ENCODE peak calls at places on chromosomes 11 and 22, in six cellular contexts. Q is lower lobe of right lung, A is IMR-90, D is thoracic aorta, Z is kidney, V is adrenal gland. Y is an unnamed sample. For H3K4me1, the result is how much of the 10 kb centered on the place peaks cover.

GRCh38 chr22:35638408-35638807 is 9.8 kb upstream of the APOL6 start:
- DNase-seq in Q (peak), A (peak), D (peak), Z (peak), V (peak), Y (peak)

GRCh38 chr11:36492724-36493304 is 17.3 kb downstream of the TRAF6 start:
- DNase-seq in Q (no peak), A (peak), D (no peak), Z (no peak), V (no peak), Y (no peak)

GRCh38 chr11:9717719-9718118 is 53.8 kb downstream of the SWAP70 start:
- DNase-seq in Q (no peak), A (no peak), D (no peak), Z (no peak), V (no peak), Y (no peak)

GRCh38 chr11:102010776-102011500 is 36.3 kb upstream of the CFAP300 start:
- DNase-seq in Q (peak), A (peak), D (peak), Z (peak), V (peak), Y (peak)

GRCh38 chr11:13052130-13052541 is 43.0 kb downstream of the RASSF10 start:
- DNase-seq in Q (no peak), A (no peak), D (no peak), Z (no peak), V (no peak), Y (peak)

GRCh38 chr11:46513934-46514342 is 79.9 kb downstream of the AMBRA1 start:
- DNase-seq in Q (no peak), A (peak), D (no peak), Z (peak), V (peak), Y (peak)

GRCh38 chr22:36480941-36481392 is 473 bp downstream of the TXN2 start:
- DNase-seq in Q (no peak), A (no peak), D (no peak), Z (no peak), V (no peak), Y (no peak)

GRCh38 chr11:57779275-57779674 is 17.7 kb downstream of the CTNND1 start:
- DNase-seq in Q (no peak), A (peak), D (no peak), Z (no peak), V (no peak), Y (no peak)

GRCh38 chr22:42720263-42721044 is at the start of gene A4GALT:
- DNase-seq in Q (no peak), A (no peak), D (no peak), Z (no peak), V (no peak), Y (no peak)

GRCh38 chr11:16792426-16792825 is 54.0 kb downstream of the C11orf58 start:
- DNase-seq in Q (no peak), A (no peak), D (no peak), Z (no peak), V (no peak), Y (no peak)

GRCh38 chr22:43540570-43540969 is 128.8 kb downstream of the MPPED1 start:
- DNase-seq in Q (no peak), A (no peak), D (no peak), Z (no peak), V (no peak), Y (no peak)

GRCh38 chr22:37472418-37473006 is 13.7 kb downstream of the MFNG start:
- DNase-seq in Q (no peak), A (peak), D (no peak), Z (peak), V (peak), Y (peak)

DNA sequence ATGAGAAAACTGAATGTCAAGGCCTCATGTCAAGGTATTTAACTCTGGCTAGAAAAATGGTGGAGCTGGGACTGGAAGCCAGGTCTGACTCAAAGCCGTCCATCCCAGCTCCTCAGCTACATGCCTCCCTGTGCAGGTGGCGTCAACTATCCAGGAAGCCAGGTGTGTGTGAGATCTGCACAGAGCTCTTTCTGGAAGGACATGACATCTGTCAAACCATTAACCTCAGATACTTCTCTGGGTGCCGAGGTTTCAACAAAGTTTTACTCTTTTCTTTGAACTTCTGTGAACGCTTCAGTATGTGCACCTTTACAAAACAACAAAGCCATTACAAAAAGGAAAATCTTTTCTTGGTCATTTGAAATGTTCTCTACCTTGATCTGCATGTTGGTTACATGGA is 7.0 kb upstream of the CASTOR1 start:
- DNase-seq in Q (no peak), A (no peak), D (no peak), Z (no peak), V (no peak), Y (no peak)
- TF ChIP-seq CTCF in Q (no peak), A (no peak), D (no peak), Z (no peak), V (no peak), Y (no peak)

DNA sequence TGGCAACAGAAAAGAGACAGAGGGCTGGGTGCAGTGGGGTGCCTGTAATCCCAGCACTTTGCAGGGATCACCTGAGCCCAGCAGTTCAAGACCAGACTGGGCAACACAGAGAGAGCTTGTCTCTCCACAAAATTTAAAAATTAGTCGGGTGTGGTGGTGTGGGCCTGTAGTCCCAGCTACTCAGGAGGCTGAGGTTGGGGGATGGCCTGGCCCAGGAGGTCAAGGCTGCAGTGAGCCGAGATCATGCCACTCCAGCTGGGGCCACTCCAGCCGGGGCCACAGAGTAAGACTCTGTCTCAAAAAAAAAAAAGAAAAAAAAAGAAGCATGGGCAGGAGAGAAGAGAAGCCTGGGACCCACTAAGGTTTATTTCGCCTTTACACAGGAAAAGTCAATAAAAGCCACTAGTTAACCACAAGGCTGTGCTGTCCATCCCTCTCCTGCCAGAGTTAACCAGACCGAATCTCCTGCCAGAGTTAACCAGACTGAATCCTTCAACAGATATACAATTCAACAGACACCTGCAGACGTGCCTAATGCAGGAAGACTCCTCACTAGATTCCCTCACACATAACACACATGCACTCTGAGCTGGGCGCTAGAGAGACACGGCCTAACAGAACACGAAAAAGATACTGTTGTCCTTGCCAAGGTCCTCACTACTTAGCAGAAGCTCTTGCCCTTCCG is 29.8 kb downstream of the MICAL3 start:
- DNase-seq in Q (no peak), A (no peak), D (no peak), Z (no peak), V (no peak), Y (no peak)
- H3K4me1 ChIP-seq in Q (under half), A (under half), D (under half), Z (under half), V (under half), Y (under half)

DNA sequence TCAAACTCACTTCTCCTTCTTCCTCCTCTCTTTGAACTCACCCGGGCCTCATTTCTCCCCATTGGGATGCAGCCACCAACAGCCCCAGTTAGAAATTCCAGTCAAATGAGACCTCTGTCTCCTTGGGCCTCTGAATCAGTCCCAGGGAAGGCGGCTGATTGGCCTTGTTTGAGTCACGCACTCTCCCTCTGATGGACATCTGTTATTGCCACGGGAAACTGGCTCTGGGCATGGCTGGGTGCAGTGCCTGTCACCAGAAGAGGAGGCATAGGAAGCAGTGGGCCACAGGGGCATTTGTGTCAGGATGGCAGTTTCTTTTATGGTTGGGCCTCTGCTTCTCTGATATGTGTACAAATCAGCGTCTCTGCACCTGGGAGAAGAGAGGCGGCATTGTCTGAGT is 9.6 kb upstream of the WNT11 start:
- DNase-seq in Q (peak), A (peak), D (no peak), Z (peak), V (peak), Y (peak)
- TF ChIP-seq CTCF in Q (no peak), A (no peak), D (no peak), Z (no peak), V (no peak), Y (no peak)

DNA sequence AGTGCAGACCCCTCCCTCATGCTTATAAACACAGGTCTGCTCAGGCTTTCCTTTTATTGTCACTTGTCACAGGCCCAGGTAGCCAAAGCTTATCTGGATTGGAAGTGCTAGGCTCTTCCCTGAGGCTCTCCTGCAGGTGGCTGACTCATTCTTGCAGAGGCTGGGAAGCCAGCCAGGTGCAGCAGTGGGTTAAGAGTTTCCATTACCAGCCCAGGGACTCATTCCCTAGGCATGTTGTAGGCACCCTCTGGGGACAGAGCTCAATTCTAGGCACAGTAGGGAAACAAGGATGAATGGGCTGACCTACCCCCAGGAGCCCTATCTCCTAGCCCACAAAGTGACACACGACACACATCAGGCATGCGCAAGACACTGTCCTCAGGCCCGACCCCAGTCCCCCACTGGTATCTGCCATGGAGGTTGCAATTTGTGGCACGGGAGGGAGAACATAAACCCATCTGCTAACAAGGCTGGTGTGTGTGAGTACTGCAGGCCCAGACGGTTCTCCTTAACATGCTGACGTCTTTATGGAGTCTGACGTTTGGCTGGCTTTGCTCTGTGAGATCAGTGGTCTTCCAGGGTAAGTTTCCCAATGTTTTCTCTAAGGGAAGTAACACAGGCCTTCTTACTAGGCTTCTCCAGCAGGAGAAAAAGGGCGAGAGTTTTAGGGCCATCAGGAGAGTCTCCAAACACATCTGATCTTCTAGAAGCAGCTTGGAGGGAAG is 94.2 kb downstream of the ABTB2 start:
- DNase-seq in Q (peak), A (peak), D (peak), Z (peak), V (peak), Y (peak)
- H3K4me1 ChIP-seq in Q (under half), A (under half), D (under half), Z (under half), V (under half), Y (under half)

DNA sequence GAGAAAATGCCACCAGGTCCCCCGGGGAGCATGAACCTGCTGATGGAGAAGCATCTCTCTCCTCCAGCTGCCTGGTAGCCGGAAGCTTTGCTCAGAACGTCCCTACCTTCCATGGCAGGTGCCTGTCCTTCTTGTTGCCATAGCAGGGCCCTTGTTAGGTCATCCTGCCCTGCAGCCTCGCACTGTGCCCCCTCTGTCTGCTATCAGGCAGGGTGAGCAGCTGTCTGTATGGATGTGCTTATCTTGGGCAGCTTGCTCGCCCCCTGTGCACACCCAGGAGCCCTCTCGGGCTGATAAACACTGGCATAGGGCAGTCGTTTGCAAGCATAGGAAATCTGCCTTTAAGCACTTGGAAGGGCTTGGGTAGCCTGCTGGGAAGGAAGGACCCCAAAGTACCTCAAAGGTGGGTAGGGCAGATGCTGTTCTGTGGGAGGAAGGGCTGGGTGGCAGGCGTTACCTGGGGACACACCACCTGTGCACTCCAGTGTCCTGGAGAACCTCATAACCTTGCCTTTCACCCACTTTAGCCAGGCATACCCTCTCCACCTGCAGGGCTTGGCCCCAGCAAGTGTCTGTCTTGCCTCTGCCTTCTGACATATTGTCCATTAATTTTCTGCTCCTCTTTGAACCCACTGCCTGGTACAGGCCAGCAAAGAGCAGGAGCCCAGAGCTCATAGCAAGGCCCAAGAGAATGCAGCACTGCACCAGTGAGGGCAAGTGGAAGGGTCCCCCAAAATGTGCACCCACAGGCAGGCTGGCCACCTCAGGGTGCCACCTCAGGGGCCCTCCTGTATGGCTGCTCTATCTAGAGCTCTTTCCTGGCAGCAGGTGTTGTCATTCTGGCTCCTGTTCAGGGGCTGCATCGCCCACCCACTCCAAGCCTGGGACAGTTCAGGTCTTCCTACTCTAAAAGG is 8.0 kb upstream of the COMT start:
- DNase-seq in Q (peak), A (no peak), D (no peak), Z (no peak), V (no peak), Y (peak)
- TF ChIP-seq CTCF in Q (no peak), A (no peak), D (no peak), Z (no peak), V (no peak), Y (no peak)

DNA sequence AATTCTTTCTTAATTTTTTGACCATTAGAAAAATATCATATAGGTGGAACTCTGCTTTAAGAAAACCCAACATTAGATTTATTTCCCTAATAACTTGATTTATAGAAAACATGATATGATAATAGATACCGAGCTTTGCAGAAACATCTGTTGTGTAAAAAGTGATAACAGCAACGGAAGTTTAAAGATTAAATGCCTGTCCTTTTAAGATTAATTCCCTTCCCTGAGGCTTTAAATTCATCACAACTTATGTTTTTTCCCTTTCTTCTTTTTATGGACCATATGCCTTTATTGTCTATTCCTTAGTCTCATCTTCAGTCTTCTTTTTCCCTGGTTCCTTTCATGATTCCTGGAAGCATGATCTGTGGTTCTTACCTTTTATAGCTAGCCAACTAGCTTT is 1.9 kb downstream of the USP47 start:
- DNase-seq in Q (no peak), A (no peak), D (no peak), Z (no peak), V (no peak), Y (no peak)
- H3K4me1 ChIP-seq in Q (half or more), A (under half), D (under half), Z (under half), V (half or more), Y (under half)

Y was measured in mucosa of descending colon.